ENCODE peak calls at places on chromosomes 16 and 17, in seven cellular contexts. K, T, Z, J, C, S and F are unnamed samples.

GRCh38 chr16:85998868-85999729 is 100.1 kb downstream of the IRF8 start:
- DNase-seq in K (no peak), T (peak), Z (no peak), J (no peak), C (no peak), S (peak), F (no peak)

GRCh38 chr17:47733047-47733413 is at the start of gene TBX21:
- DNase-seq in K (peak), T (peak), Z (peak), J (peak), C (peak), S (no peak), F (peak)

GRCh38 chr17:2396192-2396567 is 4.7 kb downstream of the MNT start:
- DNase-seq in K (no peak), T (no peak), Z (no peak), J (no peak), C (peak), S (no peak), F (no peak)

GRCh38 chr17:83151442-83152220 is 72.2 kb downstream of the METRNL start:
- DNase-seq in K (no peak), T (no peak), Z (no peak), J (no peak), C (no peak), S (no peak), F (peak)

GRCh38 chr16:16830401-16830800 is 451.5 kb downstream of the NPIPA7 start:
- DNase-seq in K (no peak), T (no peak), Z (no peak), J (no peak), C (no peak), S (no peak), F (peak)

GRCh38 chr16:53061256-53061655 is 6.5 kb downstream of the CHD9 start:
- DNase-seq in K (no peak), T (no peak), Z (no peak), J (no peak), C (no peak), S (no peak), F (no peak)

GRCh38 chr17:6654816-6655731 is 3.5 kb downstream of the C17orf100 start:
- DNase-seq in K (peak), T (peak), Z (no peak), J (no peak), C (peak), S (no peak), F (peak)

GRCh38 chr17:74276561-74277009 is 2.6 kb downstream of the DNAI2 start:
- DNase-seq in K (no peak), T (peak), Z (no peak), J (peak), C (no peak), S (peak), F (peak)

GRCh38 chr16:84487358-84487757 is 17.1 kb downstream of the MEAK7 start:
- DNase-seq in K (no peak), T (no peak), Z (no peak), J (no peak), C (no peak), S (no peak), F (no peak)

GRCh38 chr16:69319826-69320730 is 8.9 kb downstream of the VPS4A start:
- DNase-seq in K (no peak), T (no peak), Z (no peak), J (no peak), C (no peak), S (no peak), F (no peak)

GRCh38 chr16:67881557-67882220 is 3.0 kb upstream of the NRN1L start:
- DNase-seq in K (no peak), T (peak), Z (no peak), J (peak), C (no peak), S (peak), F (no peak)

GRCh38 chr17:63395075-63395815 is 50.9 kb downstream of the CYB561 start:
- DNase-seq in K (no peak), T (no peak), Z (no peak), J (no peak), C (no peak), S (no peak), F (no peak)

GRCh38 chr16:11896776-11897175 is 19.0 kb downstream of the GSPT1 start:
- DNase-seq in K (no peak), T (no peak), Z (no peak), J (no peak), C (no peak), S (no peak), F (no peak)

GRCh38 chr17:81342700-81343070 is 47.6 kb upstream of the SLC38A10 start:
- DNase-seq in K (no peak), T (no peak), Z (no peak), J (no peak), C (peak), S (no peak), F (no peak)

GRCh38 chr16:85187002-85187401 is 74.7 kb upstream of the CIBAR2 start:
- DNase-seq in K (no peak), T (no peak), Z (no peak), J (peak), C (no peak), S (no peak), F (no peak)

GRCh38 chr16:9159839-9160550 is 68.6 kb downstream of the HAPSTR1 start:
- DNase-seq in K (peak), T (peak), Z (peak), J (no peak), C (peak), S (peak), F (peak)

GRCh38 chr16:54935411-54936085 is 4.9 kb downstream of the IRX5 start:
- DNase-seq in K (no peak), T (no peak), Z (no peak), J (no peak), C (no peak), S (no peak), F (no peak)